ENCODE peak calls at places on chromosome 2, in seven cellular contexts. A is fibroblast of villous mesenchyme, Z is progenitor cell of endocrine pancreas, R is HFFc6, O is fibroblast of mammary gland, F is PC-3, C is coronary artery. G is an unnamed sample.

GRCh38 chr2:1894578-1894977 is 150.3 kb upstream of the PXDN start:
- DNase-seq in F (no peak), R (no peak), O (no peak), C (no peak), Z (no peak), A (no peak), G (no peak)

GRCh38 chr2:27916293-27917015 is 25.9 kb downstream of the BABAM2 start:
- DNase-seq in Z (no peak), C (no peak), F (peak; percentile 16), R (no peak), A (no peak), O (no peak), G (no peak)

GRCh38 chr2:71930073-71930681 is 217.5 kb downstream of the CYP26B1 start:
- DNase-seq in O (peak; percentile 72), A (peak; percentile 79), R (peak; percentile 70), Z (no peak), C (peak; percentile 68), F (peak; percentile 40), G (peak; percentile 61)

GRCh38 chr2:151052850-151053660 is 208.6 kb downstream of the RBM43 start:
- DNase-seq in C (no peak), O (peak; percentile 53), Z (no peak), R (no peak), A (no peak), F (no peak), G (no peak)

GRCh38 chr2:112547333-112547732 is 5.1 kb downstream of the POLR1B start:
- DNase-seq in O (peak; percentile 86), C (no peak), R (no peak), F (no peak), A (peak; percentile 60), Z (no peak), G (no peak)

GRCh38 chr2:102141915-102142828 is at the start of gene IL1R1:
- DNase-seq in F (peak; percentile 80), A (peak; percentile 80), O (peak; percentile 70), Z (peak; percentile 43), R (peak; percentile 55), C (peak; percentile 89), G (peak; percentile 94)

GRCh38 chr2:37439131-37439642 is 94.8 kb downstream of the QPCT start:
- DNase-seq in F (no peak), C (no peak), R (no peak), O (no peak), A (no peak), Z (no peak), G (no peak)

GRCh38 chr2:139156730-139157129 is 376.5 kb upstream of the NXPH2 start:
- DNase-seq in F (no peak), A (no peak), R (no peak), Z (no peak), C (no peak), O (no peak), G (no peak)

GRCh38 chr2:227370791-227371312 is 8.3 kb downstream of the TM4SF20 start:
- DNase-seq in C (no peak), F (peak; percentile 58), O (peak; percentile 95), A (peak; percentile 21), R (peak; percentile 62), Z (no peak), G (no peak)

GRCh38 chr2:20578895-20579825 is 71.7 kb downstream of the HS1BP3 start:
- DNase-seq in O (peak; percentile 95), F (peak; percentile 94), A (peak; percentile 95), R (peak; percentile 96), C (peak; percentile 92), Z (no peak), G (peak; percentile 64)

GRCh38 chr2:143720093-143720664 is 591.0 kb downstream of the ARHGAP15 start:
- DNase-seq in O (no peak), R (no peak), F (no peak), Z (no peak), A (no peak), C (no peak), G (no peak)

GRCh38 chr2:233449071-233449901 is 95.0 kb downstream of the DGKD start:
- DNase-seq in Z (peak; percentile 24), R (peak; percentile 60), O (peak; percentile 40), C (no peak), F (peak; percentile 53), A (peak; percentile 52), G (peak; percentile 67)

GRCh38 chr2:41878056-41878455 is 169.8 kb upstream of the PKDCC start:
- DNase-seq in Z (no peak), A (no peak), R (no peak), C (no peak), F (no peak), O (no peak), G (no peak)

GRCh38 chr2:203993560-203993959 is 57.0 kb downstream of the ICOS start:
- DNase-seq in C (no peak), F (no peak), A (no peak), R (no peak), O (no peak), Z (no peak), G (no peak)

GRCh38 chr2:239691720-239692119 is 290.9 kb upstream of the HDAC4 start:
- DNase-seq in A (no peak), F (no peak), Z (no peak), R (no peak), C (no peak), O (no peak), G (peak; percentile 48)

GRCh38 chr2:180071797-180072196 is 64.7 kb upstream of the CWC22 start:
- DNase-seq in A (no peak), Z (no peak), F (no peak), O (no peak), C (no peak), R (no peak), G (no peak)

GRCh38 chr2:177604291-177605065 is 211.9 kb downstream of the AGPS start:
- DNase-seq in Z (no peak), F (peak; percentile 76), C (no peak), R (peak; percentile 55), A (peak; percentile 69), O (peak; percentile 84), G (no peak)

GRCh38 chr2:184799386-184799785 is 201.1 kb downstream of the ZNF804A start:
- DNase-seq in O (no peak), R (no peak), Z (no peak), C (no peak), F (no peak), A (no peak), G (no peak)

GRCh38 chr2:9256570-9257043 is 50.0 kb downstream of the ASAP2 start:
- DNase-seq in Z (no peak), F (no peak), C (no peak), A (no peak), R (peak; percentile 5), O (peak; percentile 63), G (no peak)

GRCh38 chr2:223815186-223815883 is 22.0 kb downstream of the AP1S3 start:
- DNase-seq in Z (no peak), R (peak; percentile 97), O (peak; percentile 99), F (peak; percentile 98), A (peak; percentile 79), C (no peak), G (no peak)

GRCh38 chr2:44945676-44946427 is 4.3 kb downstream of the SIX3 start:
- DNase-seq in C (no peak), R (no peak), O (no peak), F (no peak), A (no peak), Z (no peak), G (no peak)

GRCh38 chr2:78351208-78351607 is 674.3 kb upstream of the REG3G start:
- DNase-seq in Z (no peak), R (no peak), C (no peak), F (peak; percentile 20), O (no peak), A (no peak), G (no peak)

GRCh38 chr2:162006326-162006725 is 67.7 kb downstream of the DPP4 start:
- DNase-seq in R (no peak), A (no peak), Z (no peak), F (no peak), O (no peak), C (no peak), G (no peak)

GRCh38 chr2:96574364-96574763 is 37.8 kb downstream of the ARID5A start:
- DNase-seq in Z (no peak), C (no peak), A (peak; percentile 6), R (no peak), O (no peak), F (no peak), G (no peak)
- TF ChIP-seq CTCF in Z (no peak), C (no peak), A (peak; percentile 34), R (peak; percentile 49), O (peak; percentile 10), F (peak; percentile 20), G (no peak)

GRCh38 chr2:35294636-35295263 is 1060.8 kb upstream of the CRIM1 start:
- DNase-seq in Z (no peak), A (no peak), C (no peak), F (no peak), O (no peak), R (no peak), G (no peak)

GRCh38 chr2:35297403-35297802 is 1058.2 kb upstream of the CRIM1 start:
- DNase-seq in Z (no peak), F (no peak), O (no peak), A (no peak), R (no peak), C (no peak), G (no peak)

GRCh38 chr2:35293261-35293660 is 1062.3 kb upstream of the CRIM1 start:
- DNase-seq in O (no peak), C (no peak), R (no peak), F (no peak), Z (no peak), A (no peak), G (no peak)

GRCh38 chr2:35292269-35292668 is 1063.3 kb upstream of the CRIM1 start:
- DNase-seq in Z (no peak), O (no peak), R (no peak), A (no peak), C (no peak), F (peak; percentile 1), G (no peak)
- TF ChIP-seq CTCF in Z (no peak), O (no peak), R (no peak), A (no peak), C (no peak), F (no peak), G (no peak)

DNA sequence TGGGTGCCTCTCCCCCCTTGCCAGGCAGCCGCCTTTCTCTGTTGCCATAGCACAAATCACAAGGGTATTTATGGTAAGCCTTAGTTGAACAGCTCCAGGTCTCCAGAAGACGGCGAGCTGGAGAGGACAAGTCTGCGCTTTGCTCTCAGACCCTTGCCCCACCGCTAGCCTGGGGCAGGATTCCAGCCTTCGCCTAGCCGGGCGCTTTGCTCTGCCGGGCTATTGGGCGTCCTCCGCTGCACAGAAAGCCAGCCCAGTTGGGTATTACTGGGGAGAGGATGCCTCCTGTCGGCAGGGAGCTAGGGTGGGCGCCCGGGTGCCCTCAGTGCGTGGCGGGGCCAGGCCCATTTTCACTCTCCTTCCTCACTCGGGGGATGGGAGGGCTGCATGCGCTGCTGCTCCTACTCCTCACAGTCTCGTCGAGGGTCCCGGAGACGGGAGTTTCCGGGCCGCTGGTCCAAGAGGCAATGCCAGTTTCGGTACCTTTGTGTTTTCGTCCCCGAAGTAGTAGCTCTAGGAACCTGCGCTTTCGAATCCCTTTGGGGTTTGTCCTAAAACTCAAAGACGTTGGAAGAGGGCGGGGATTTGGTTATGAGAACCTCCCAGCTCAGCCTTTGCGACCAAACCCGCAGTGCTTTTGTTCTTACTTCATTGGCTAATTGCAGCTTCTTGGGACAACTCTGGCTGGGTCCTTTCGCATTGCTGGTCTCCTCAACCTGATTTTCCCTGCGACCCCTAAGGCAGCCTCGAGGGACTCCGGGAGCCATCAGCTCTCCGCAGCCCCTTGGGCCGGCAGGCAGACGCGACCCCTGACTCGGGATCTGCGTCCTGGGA is 3.6 kb upstream of the DLX2 start:
- DNase-seq in O (peak; percentile 35), A (peak; percentile 33), C (no peak), R (peak; percentile 60), F (peak; percentile 52), Z (no peak), G (no peak)
- TF ChIP-seq CTCF in O (peak; percentile 44), A (peak; percentile 47), C (no peak), R (peak; percentile 81), F (peak; percentile 67), Z (peak; percentile 48), G (peak; percentile 27)

GRCh38 chr2:127107622-127107999 is 657 bp upstream of the BIN1 start:
- DNase-seq in F (no peak), C (no peak), A (no peak), O (peak; percentile 25), R (peak; percentile 6), Z (no peak), G (no peak)
- TF ChIP-seq CTCF in F (no peak), C (no peak), A (no peak), O (no peak), R (peak; percentile 35), Z (peak; percentile 51), G (peak; percentile 18)